ENCODE peak calls at places on chromosomes 2 and 18, in nine cellular contexts. Z is Peyer's patch, A is A549, C is tibial nerve, K is transverse colon, Q is IMR-90, N is ovary, I is GM12878, L is body of pancreas. E is an unnamed sample.

GRCh38 chr18:62498616-62499262 is 24.1 kb upstream of the ZCCHC2 start:
- DNase-seq in Z (no peak), A (no peak), C (no peak), K (no peak), Q (no peak), N (no peak), I (no peak), L (no peak), E (no peak)

GRCh38 chr18:67232991-67233390 is 283.5 kb downstream of the DSEL start:
- DNase-seq in Z (no peak), A (no peak), C (no peak), K (no peak), Q (no peak), N (no peak), I (no peak), L (no peak), E (no peak)

GRCh38 chr2:110946892-110947291 is 173.8 kb upstream of the BCL2L11 start:
- DNase-seq in Z (no peak), A (no peak), C (peak), K (no peak), Q (no peak), N (no peak), I (no peak), L (peak), E (no peak)

GRCh38 chr18:70004698-70005097 is 57.0 kb upstream of the CD226 start:
- DNase-seq in Z (no peak), A (no peak), C (no peak), K (no peak), Q (peak), N (no peak), I (no peak), L (no peak), E (no peak)

GRCh38 chr2:118913805-118914645 is 28.0 kb upstream of the MARCO start:
- DNase-seq in Z (no peak), A (peak), C (no peak), K (no peak), Q (no peak), N (no peak), I (no peak), L (no peak), E (no peak)

GRCh38 chr2:160752475-160753330 is 259.1 kb upstream of the RBMS1 start:
- DNase-seq in Z (no peak), A (peak), C (no peak), K (no peak), Q (peak), N (no peak), I (no peak), L (no peak), E (no peak)

GRCh38 chr2:77488141-77488540 is 34.0 kb downstream of the LRRTM4 start:
- DNase-seq in Z (no peak), A (no peak), C (no peak), K (no peak), Q (no peak), N (no peak), I (no peak), L (no peak), E (no peak)

GRCh38 chr2:207683438-207683837 is 28.0 kb upstream of the CCNYL1 start:
- DNase-seq in Z (no peak), A (no peak), C (no peak), K (no peak), Q (no peak), N (no peak), I (no peak), L (no peak), E (no peak)

GRCh38 chr2:224222320-224222719 is 179.6 kb downstream of the FAM124B start:
- DNase-seq in Z (no peak), A (no peak), C (no peak), K (no peak), Q (peak), N (no peak), I (no peak), L (no peak), E (no peak)

GRCh38 chr2:40820319-40820718 is 368.4 kb upstream of the SLC8A1 start:
- DNase-seq in Z (no peak), A (no peak), C (no peak), K (no peak), Q (peak), N (no peak), I (no peak), L (no peak), E (no peak)

GRCh38 chr2:150689600-150689999 is 202.1 kb upstream of the RND3 start:
- DNase-seq in Z (no peak), A (no peak), C (no peak), K (no peak), Q (no peak), N (no peak), I (no peak), L (no peak), E (no peak)

GRCh38 chr2:207845202-207845864 is 75.6 kb upstream of the FZD5 start:
- DNase-seq in Z (no peak), A (no peak), C (no peak), K (no peak), Q (no peak), N (no peak), I (no peak), L (no peak), E (no peak)

GRCh38 chr2:1492696-1493095 is 79.4 kb downstream of the TPO start:
- DNase-seq in Z (peak), A (no peak), C (no peak), K (no peak), Q (no peak), N (no peak), I (no peak), L (no peak), E (peak)

GRCh38 chr18:67010916-67011315 is 407.0 kb upstream of the CDH19 start:
- DNase-seq in Z (no peak), A (no peak), C (no peak), K (no peak), Q (no peak), N (no peak), I (no peak), L (no peak), E (no peak)

GRCh38 chr2:44130441-44130840 is 38.2 kb upstream of the PPM1B start:
- DNase-seq in Z (no peak), A (no peak), C (no peak), K (no peak), Q (peak), N (no peak), I (no peak), L (no peak), E (no peak)

GRCh38 chr2:222837643-222838056 is 23.2 kb upstream of the ACSL3 start:
- DNase-seq in Z (no peak), A (peak), C (no peak), K (no peak), Q (peak), N (no peak), I (no peak), L (no peak), E (no peak)

GRCh38 chr2:222844323-222844722 is 16.5 kb upstream of the ACSL3 start:
- DNase-seq in Z (no peak), A (peak), C (no peak), K (no peak), Q (peak), N (no peak), I (no peak), L (no peak), E (no peak)

GRCh38 chr2:222840060-222840802 is 20.6 kb upstream of the ACSL3 start:
- DNase-seq in Z (no peak), A (no peak), C (no peak), K (no peak), Q (no peak), N (no peak), I (no peak), L (no peak), E (no peak)

GRCh38 chr2:222842517-222843174 is 18.2 kb upstream of the ACSL3 start:
- DNase-seq in Z (no peak), A (peak), C (no peak), K (no peak), Q (peak), N (no peak), I (no peak), L (no peak), E (no peak)
- H3K4me3 ChIP-seq in Z (no peak), A (peak), C (no peak), K (no peak), Q (no peak), N (no peak), I (no peak), L (no peak), E (no peak)

GRCh38 chr2:85797959-85798358 is 44.2 kb downstream of the ATOH8 start:
- DNase-seq in Z (no peak), A (peak), C (no peak), K (peak), Q (peak), N (no peak), I (no peak), L (no peak), E (peak)
- TF ChIP-seq CTCF in Z (peak), A (peak), C (peak), K (peak), Q (peak), N (no peak), I (peak), L (peak), E (peak)

DNA sequence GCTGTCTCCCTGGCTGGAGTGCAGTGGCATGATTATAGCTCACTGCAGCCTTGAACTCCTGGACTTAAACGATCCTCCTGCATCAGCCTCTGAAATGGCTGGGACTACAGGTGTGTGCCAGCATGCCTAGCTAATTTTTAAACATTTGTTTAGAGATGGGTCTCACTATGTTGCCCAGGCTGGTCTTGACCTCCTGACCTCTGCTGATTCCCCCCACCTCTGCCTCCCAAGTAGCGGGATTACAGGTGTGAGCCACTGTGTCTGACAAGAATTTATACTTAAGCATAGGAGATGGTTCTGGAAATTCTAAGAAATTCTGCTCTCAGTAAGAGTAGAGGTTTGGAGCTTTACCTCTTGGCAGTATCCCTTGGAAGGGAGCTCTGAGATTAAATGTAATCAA is 18.2 kb downstream of the MTHFD2 start:
- DNase-seq in Z (no peak), A (no peak), C (no peak), K (no peak), Q (no peak), N (no peak), I (no peak), L (no peak), E (no peak)
- TF ChIP-seq POLR2A in Z (no peak), A (no peak), C (no peak), K (no peak), Q (no peak), N (no peak), I (no peak), L (no peak), E (no peak)

GRCh38 chr2:95402370-95403203 is at the start of gene FAHD2A:
- DNase-seq in Z (peak), A (peak), C (peak), K (peak), Q (peak), N (peak), I (peak), L (peak), E (peak)
- H3K4me3 ChIP-seq in Z (peak), A (peak), C (peak), K (peak), Q (peak), N (peak), I (peak), L (peak), E (peak)

GRCh38 chr2:216904554-216904953 is 44.7 kb upstream of the TNP1 start:
- DNase-seq in Z (no peak), A (no peak), C (no peak), K (no peak), Q (no peak), N (no peak), I (no peak), L (no peak), E (no peak)

GRCh38 chr2:216904974-216905373 is 45.1 kb upstream of the TNP1 start:
- DNase-seq in Z (no peak), A (no peak), C (no peak), K (no peak), Q (no peak), N (no peak), I (no peak), L (no peak), E (no peak)

GRCh38 chr2:216909541-216910175 is 49.8 kb upstream of the TNP1 start:
- DNase-seq in Z (no peak), A (no peak), C (no peak), K (no peak), Q (no peak), N (no peak), I (no peak), L (no peak), E (no peak)

GRCh38 chr2:216903470-216903869 is 43.6 kb upstream of the TNP1 start:
- DNase-seq in Z (no peak), A (no peak), C (no peak), K (no peak), Q (no peak), N (no peak), I (no peak), L (no peak), E (no peak)

GRCh38 chr2:216905649-216906048 is 45.8 kb upstream of the TNP1 start:
- DNase-seq in Z (no peak), A (no peak), C (no peak), K (no peak), Q (no peak), N (no peak), I (no peak), L (no peak), E (no peak)
- TF ChIP-seq CTCF in Z (no peak), A (no peak), C (no peak), K (no peak), Q (no peak), N (no peak), I (no peak), L (no peak), E (no peak)

GRCh38 chr2:136297974-136298373 is 180.0 kb upstream of the CXCR4 start:
- DNase-seq in Z (no peak), A (no peak), C (no peak), K (no peak), Q (no peak), N (no peak), I (no peak), L (no peak), E (no peak)
- TF ChIP-seq POLR2A in Z (no peak), A (no peak), C (no peak), K (no peak), Q (no peak), N (no peak), I (no peak), L (no peak), E (no peak)

GRCh38 chr2:98772531-98772930 is 41.6 kb upstream of the MGAT4A start:
- DNase-seq in Z (no peak), A (no peak), C (no peak), K (no peak), Q (no peak), N (no peak), I (no peak), L (no peak), E (no peak)
- H3K4me3 ChIP-seq in Z (no peak), A (no peak), C (no peak), K (no peak), Q (no peak), N (no peak), I (no peak), L (no peak), E (no peak)

DNA sequence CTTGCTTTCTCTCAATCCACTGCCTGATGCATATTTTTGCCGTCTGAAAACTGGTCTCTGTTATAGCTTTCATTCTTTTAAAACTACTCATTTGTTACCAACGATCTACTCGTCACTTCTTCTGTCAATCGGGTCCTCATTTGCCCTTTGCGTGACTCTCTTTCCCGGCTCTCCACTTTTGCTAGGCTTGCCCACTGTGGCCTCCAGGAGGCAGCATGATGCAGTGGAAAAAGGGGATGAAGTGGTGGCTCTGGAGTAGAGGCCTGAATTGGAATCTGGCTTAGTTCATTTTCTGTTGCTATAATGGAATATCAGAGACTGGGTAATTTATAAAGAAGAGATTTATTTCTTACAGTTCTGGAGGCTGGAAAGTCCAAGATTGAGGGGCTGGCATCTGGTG is 15.2 kb downstream of the GDF7 start:
- DNase-seq in Z (peak), A (no peak), C (no peak), K (no peak), Q (peak), N (no peak), I (no peak), L (no peak), E (no peak)
- TF ChIP-seq CTCF in Z (peak), A (peak), C (peak), K (peak), Q (peak), N (no peak), I (peak), L (peak), E (no peak)